ENCODE peak calls at places on chromosome 2, in six cellular contexts. One of them, this sample, is unnamed.

GRCh38 chr2:191187105-191187829 is 36.5 kb upstream of the STAT4 start:
- DNase-seq in astrocyte of the spinal cord: no peak
- DNase-seq in dorsolateral prefrontal cortex: no peak
- DNase-seq in pancreas: no peak
- DNase-seq in breast epithelium: no peak
- DNase-seq in cardiac fibroblast: no peak
- DNase-seq in this sample: no peak

GRCh38 chr2:220504890-220505564 is 877.6 kb downstream of the SLC4A3 start:
- DNase-seq in astrocyte of the spinal cord: peak
- DNase-seq in dorsolateral prefrontal cortex: no peak
- DNase-seq in pancreas: no peak
- DNase-seq in breast epithelium: no peak
- DNase-seq in cardiac fibroblast: peak
- DNase-seq in this sample: no peak

GRCh38 chr2:10267036-10267435 is 35.7 kb upstream of the HPCAL1 start:
- DNase-seq in astrocyte of the spinal cord: no peak
- DNase-seq in dorsolateral prefrontal cortex: no peak
- DNase-seq in pancreas: no peak
- DNase-seq in breast epithelium: no peak
- DNase-seq in cardiac fibroblast: no peak
- DNase-seq in this sample: peak

GRCh38 chr2:162390801-162391200 is 46.9 kb downstream of the GCA start:
- DNase-seq in astrocyte of the spinal cord: no peak
- DNase-seq in dorsolateral prefrontal cortex: no peak
- DNase-seq in pancreas: no peak
- DNase-seq in breast epithelium: no peak
- DNase-seq in cardiac fibroblast: no peak
- DNase-seq in this sample: no peak

GRCh38 chr2:163662141-163662780 is 73.5 kb downstream of the FIGN start:
- DNase-seq in astrocyte of the spinal cord: peak
- DNase-seq in dorsolateral prefrontal cortex: no peak
- DNase-seq in pancreas: no peak
- DNase-seq in breast epithelium: no peak
- DNase-seq in cardiac fibroblast: peak
- DNase-seq in this sample: no peak

GRCh38 chr2:9712263-9712662 is 81.5 kb upstream of the YWHAQ start:
- DNase-seq in astrocyte of the spinal cord: no peak
- DNase-seq in dorsolateral prefrontal cortex: no peak
- DNase-seq in pancreas: no peak
- DNase-seq in breast epithelium: no peak
- DNase-seq in cardiac fibroblast: no peak
- DNase-seq in this sample: no peak

GRCh38 chr2:23249348-23249747 is 135.6 kb upstream of the KLHL29 start:
- DNase-seq in astrocyte of the spinal cord: no peak
- DNase-seq in dorsolateral prefrontal cortex: peak
- DNase-seq in pancreas: no peak
- DNase-seq in breast epithelium: peak
- DNase-seq in cardiac fibroblast: no peak
- DNase-seq in this sample: no peak

GRCh38 chr2:36404312-36404711 is 48.7 kb downstream of the CRIM1 start:
- DNase-seq in astrocyte of the spinal cord: peak
- DNase-seq in dorsolateral prefrontal cortex: no peak
- DNase-seq in pancreas: no peak
- DNase-seq in breast epithelium: no peak
- DNase-seq in cardiac fibroblast: peak
- DNase-seq in this sample: no peak

GRCh38 chr2:96142217-96143113 is 2.8 kb downstream of the DUSP2 start:
- DNase-seq in astrocyte of the spinal cord: no peak
- DNase-seq in dorsolateral prefrontal cortex: no peak
- DNase-seq in pancreas: no peak
- DNase-seq in breast epithelium: no peak
- DNase-seq in cardiac fibroblast: no peak
- DNase-seq in this sample: peak

GRCh38 chr2:108619916-108620620 is 85.8 kb downstream of the LIMS1 start:
- DNase-seq in astrocyte of the spinal cord: no peak
- DNase-seq in dorsolateral prefrontal cortex: no peak
- DNase-seq in pancreas: no peak
- DNase-seq in breast epithelium: no peak
- DNase-seq in cardiac fibroblast: no peak
- DNase-seq in this sample: no peak

GRCh38 chr2:190407662-190408537 is at the start of gene MFSD6:
- DNase-seq in astrocyte of the spinal cord: no peak
- DNase-seq in dorsolateral prefrontal cortex: no peak
- DNase-seq in pancreas: peak
- DNase-seq in breast epithelium: peak
- DNase-seq in cardiac fibroblast: no peak
- DNase-seq in this sample: peak

GRCh38 chr2:240900141-240900860 is 4.3 kb upstream of the MAB21L4 start:
- DNase-seq in astrocyte of the spinal cord: no peak
- DNase-seq in dorsolateral prefrontal cortex: no peak
- DNase-seq in pancreas: no peak
- DNase-seq in breast epithelium: no peak
- DNase-seq in cardiac fibroblast: no peak
- DNase-seq in this sample: no peak

GRCh38 chr2:42110287-42110973 is 58.7 kb upstream of the EML4 start:
- DNase-seq in astrocyte of the spinal cord: peak
- DNase-seq in dorsolateral prefrontal cortex: no peak
- DNase-seq in pancreas: no peak
- DNase-seq in breast epithelium: no peak
- DNase-seq in cardiac fibroblast: peak
- DNase-seq in this sample: no peak

GRCh38 chr2:234335676-234336228 is 161.1 kb downstream of the ARL4C start:
- DNase-seq in astrocyte of the spinal cord: peak
- DNase-seq in dorsolateral prefrontal cortex: peak
- DNase-seq in pancreas: peak
- DNase-seq in breast epithelium: peak
- DNase-seq in cardiac fibroblast: peak
- DNase-seq in this sample: peak

GRCh38 chr2:16561251-16561650 is 104.4 kb downstream of the CYRIA start:
- DNase-seq in astrocyte of the spinal cord: no peak
- DNase-seq in dorsolateral prefrontal cortex: no peak
- DNase-seq in pancreas: no peak
- DNase-seq in breast epithelium: no peak
- DNase-seq in cardiac fibroblast: no peak
- DNase-seq in this sample: no peak

GRCh38 chr2:85230637-85231036 is 97.2 kb downstream of the TGOLN2 start:
- DNase-seq in astrocyte of the spinal cord: no peak
- DNase-seq in dorsolateral prefrontal cortex: no peak
- DNase-seq in pancreas: no peak
- DNase-seq in breast epithelium: no peak
- DNase-seq in cardiac fibroblast: no peak
- DNase-seq in this sample: no peak

GRCh38 chr2:122191331-122191730 is 435.9 kb downstream of the TSN start:
- DNase-seq in astrocyte of the spinal cord: no peak
- DNase-seq in dorsolateral prefrontal cortex: no peak
- DNase-seq in pancreas: peak
- DNase-seq in breast epithelium: no peak
- DNase-seq in cardiac fibroblast: peak
- DNase-seq in this sample: no peak

GRCh38 chr2:25379535-25379934 is 37.8 kb upstream of the DNMT3A start:
- DNase-seq in astrocyte of the spinal cord: no peak
- DNase-seq in dorsolateral prefrontal cortex: peak
- DNase-seq in pancreas: no peak
- DNase-seq in breast epithelium: no peak
- DNase-seq in cardiac fibroblast: no peak
- DNase-seq in this sample: peak

GRCh38 chr2:64142817-64143153 is 1.4 kb downstream of the PELI1 start:
- DNase-seq in astrocyte of the spinal cord: no peak
- DNase-seq in dorsolateral prefrontal cortex: no peak
- DNase-seq in pancreas: no peak
- DNase-seq in breast epithelium: no peak
- DNase-seq in cardiac fibroblast: no peak
- DNase-seq in this sample: no peak

GRCh38 chr2:64144057-64145013 is at the start of gene PELI1:
- DNase-seq in astrocyte of the spinal cord: peak
- DNase-seq in dorsolateral prefrontal cortex: peak
- DNase-seq in pancreas: peak
- DNase-seq in breast epithelium: peak
- DNase-seq in cardiac fibroblast: peak
- DNase-seq in this sample: peak

GRCh38 chr2:64143154-64144056 is 815 bp downstream of the PELI1 start:
- DNase-seq in astrocyte of the spinal cord: peak
- DNase-seq in dorsolateral prefrontal cortex: no peak
- DNase-seq in pancreas: peak
- DNase-seq in breast epithelium: no peak
- DNase-seq in cardiac fibroblast: peak
- DNase-seq in this sample: no peak

GRCh38 chr2:64140665-64141064 is 3.6 kb downstream of the PELI1 start:
- DNase-seq in astrocyte of the spinal cord: no peak
- DNase-seq in dorsolateral prefrontal cortex: no peak
- DNase-seq in pancreas: no peak
- DNase-seq in breast epithelium: no peak
- DNase-seq in cardiac fibroblast: no peak
- DNase-seq in this sample: no peak

GRCh38 chr2:64141711-64142405 is 2.4 kb downstream of the PELI1 start:
- DNase-seq in astrocyte of the spinal cord: peak
- DNase-seq in dorsolateral prefrontal cortex: no peak
- DNase-seq in pancreas: no peak
- DNase-seq in breast epithelium: no peak
- DNase-seq in cardiac fibroblast: peak
- DNase-seq in this sample: no peak
- H3K4me3 ChIP-seq in astrocyte of the spinal cord: peak
- H3K4me3 ChIP-seq in dorsolateral prefrontal cortex: peak
- H3K4me3 ChIP-seq in pancreas: no peak
- H3K4me3 ChIP-seq in breast epithelium: peak
- H3K4me3 ChIP-seq in cardiac fibroblast: peak
- H3K4me3 ChIP-seq in this sample: peak

DNA sequence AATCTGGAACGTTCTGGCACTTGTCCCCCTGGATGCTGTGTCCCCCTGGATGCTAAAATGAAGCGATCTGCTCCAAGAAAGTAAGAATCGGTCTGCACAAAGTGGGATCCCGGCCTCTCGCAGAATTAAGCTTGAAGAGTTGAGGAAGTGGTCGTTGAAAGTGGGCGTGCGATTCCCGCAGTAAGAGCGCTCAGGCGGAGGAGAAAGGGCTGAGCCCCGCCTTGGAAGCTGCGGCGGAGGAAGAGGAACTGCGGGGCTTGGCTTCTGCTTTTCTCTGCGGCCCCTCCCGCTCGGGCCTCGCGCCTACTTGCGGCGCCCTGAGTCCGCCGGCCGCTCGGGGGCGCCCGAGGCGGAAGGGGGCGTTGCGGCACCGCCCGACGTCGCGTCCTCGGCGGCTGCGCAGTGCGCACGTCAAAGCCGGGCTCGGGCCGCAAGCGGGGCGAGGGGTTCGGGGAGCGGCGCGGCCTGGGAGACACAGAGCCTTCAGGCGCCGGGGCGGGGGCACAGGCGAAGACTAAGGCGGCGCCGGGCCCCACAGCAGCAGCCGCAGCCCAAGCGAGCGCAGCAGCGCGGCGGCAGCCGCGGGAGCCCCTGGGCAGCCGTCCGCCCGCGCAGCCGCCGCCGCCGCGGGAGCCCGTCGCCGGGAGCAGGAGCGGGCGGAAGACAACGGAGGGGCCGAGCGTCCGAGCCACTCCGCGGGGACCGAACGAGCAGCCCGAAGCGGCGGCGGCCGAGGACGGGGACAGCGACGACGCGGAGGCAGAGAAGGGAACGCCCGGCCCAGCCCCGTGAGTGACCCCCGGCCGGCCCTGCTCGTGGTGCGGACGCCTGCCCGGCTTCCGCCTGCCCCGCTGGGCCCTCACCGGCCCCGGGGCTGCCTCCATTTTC is at the start of gene CAB39:
- DNase-seq in astrocyte of the spinal cord: peak
- DNase-seq in dorsolateral prefrontal cortex: peak
- DNase-seq in pancreas: peak
- DNase-seq in breast epithelium: peak
- DNase-seq in cardiac fibroblast: peak
- DNase-seq in this sample: peak
- TF ChIP-seq CTCF in astrocyte of the spinal cord: peak
- TF ChIP-seq CTCF in dorsolateral prefrontal cortex: peak
- TF ChIP-seq CTCF in pancreas: peak
- TF ChIP-seq CTCF in breast epithelium: no peak
- TF ChIP-seq CTCF in cardiac fibroblast: peak
- TF ChIP-seq CTCF in this sample: peak

GRCh38 chr2:39416172-39416571 is 20.9 kb downstream of the MAP4K3 start:
- DNase-seq in astrocyte of the spinal cord: peak
- DNase-seq in dorsolateral prefrontal cortex: no peak
- DNase-seq in pancreas: no peak
- DNase-seq in breast epithelium: no peak
- DNase-seq in cardiac fibroblast: no peak
- DNase-seq in this sample: no peak

GRCh38 chr2:39422700-39423099 is 14.4 kb downstream of the MAP4K3 start:
- DNase-seq in astrocyte of the spinal cord: no peak
- DNase-seq in dorsolateral prefrontal cortex: no peak
- DNase-seq in pancreas: no peak
- DNase-seq in breast epithelium: no peak
- DNase-seq in cardiac fibroblast: no peak
- DNase-seq in this sample: no peak

GRCh38 chr2:39421354-39421753 is 15.7 kb downstream of the MAP4K3 start:
- DNase-seq in astrocyte of the spinal cord: no peak
- DNase-seq in dorsolateral prefrontal cortex: no peak
- DNase-seq in pancreas: no peak
- DNase-seq in breast epithelium: no peak
- DNase-seq in cardiac fibroblast: no peak
- DNase-seq in this sample: no peak

GRCh38 chr2:39418491-39418890 is 18.6 kb downstream of the MAP4K3 start:
- DNase-seq in astrocyte of the spinal cord: no peak
- DNase-seq in dorsolateral prefrontal cortex: no peak
- DNase-seq in pancreas: no peak
- DNase-seq in breast epithelium: no peak
- DNase-seq in cardiac fibroblast: no peak
- DNase-seq in this sample: no peak

DNA sequence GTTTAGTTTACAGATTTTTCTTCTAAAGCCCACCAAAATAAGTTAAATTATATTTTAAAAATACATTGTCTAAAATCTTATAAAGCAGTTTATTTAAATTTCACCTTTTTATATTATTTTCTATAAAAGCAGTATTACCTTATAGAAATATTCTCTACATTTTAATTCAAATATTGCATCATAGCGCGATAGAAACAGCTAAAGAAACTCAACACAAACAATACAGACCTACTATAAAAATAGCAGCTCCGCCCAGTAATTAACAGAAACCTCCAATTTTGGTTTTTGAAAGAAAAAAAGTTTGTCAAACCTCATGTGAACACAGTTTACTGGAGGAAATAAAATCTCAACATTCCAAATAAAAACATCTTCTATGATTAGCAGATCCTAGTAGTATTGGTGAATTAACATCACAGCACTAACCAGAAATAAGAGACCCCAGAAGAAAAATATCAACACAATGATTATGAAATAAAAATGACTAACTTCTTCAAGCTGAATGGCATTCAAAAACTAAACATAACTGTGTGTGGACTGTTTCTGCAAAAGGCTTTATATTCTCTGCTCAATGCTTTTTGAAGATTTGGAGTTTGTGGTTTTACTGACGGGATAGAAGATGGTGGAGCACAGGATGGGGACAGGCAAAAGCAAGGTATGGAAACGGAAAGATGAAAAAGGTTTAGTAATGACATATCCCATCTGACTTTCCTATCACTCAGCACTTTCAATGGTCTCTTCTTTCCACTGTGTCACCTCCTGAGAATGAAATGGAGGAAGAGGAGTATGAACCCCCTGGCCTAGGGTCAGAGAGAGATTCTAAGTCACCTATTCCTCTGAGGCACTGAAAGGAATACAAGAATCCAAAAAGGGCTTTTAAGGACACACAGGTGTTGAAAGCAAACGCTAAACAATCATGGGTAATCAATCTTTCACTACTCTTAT is 17.5 kb downstream of the MAP4K3 start:
- DNase-seq in astrocyte of the spinal cord: no peak
- DNase-seq in dorsolateral prefrontal cortex: no peak
- DNase-seq in pancreas: no peak
- DNase-seq in breast epithelium: no peak
- DNase-seq in cardiac fibroblast: peak
- DNase-seq in this sample: no peak
- H3K4me3 ChIP-seq in astrocyte of the spinal cord: no peak
- H3K4me3 ChIP-seq in dorsolateral prefrontal cortex: no peak
- H3K4me3 ChIP-seq in pancreas: no peak
- H3K4me3 ChIP-seq in breast epithelium: no peak
- H3K4me3 ChIP-seq in cardiac fibroblast: no peak
- H3K4me3 ChIP-seq in this sample: no peak

GRCh38 chr2:205324355-205324754 is 357.9 kb upstream of the NRP2 start:
- DNase-seq in astrocyte of the spinal cord: no peak
- DNase-seq in dorsolateral prefrontal cortex: no peak
- DNase-seq in pancreas: no peak
- DNase-seq in breast epithelium: no peak
- DNase-seq in cardiac fibroblast: no peak
- DNase-seq in this sample: no peak
- TF ChIP-seq CTCF in astrocyte of the spinal cord: no peak
- TF ChIP-seq CTCF in dorsolateral prefrontal cortex: no peak
- TF ChIP-seq CTCF in pancreas: no peak
- TF ChIP-seq CTCF in breast epithelium: no peak
- TF ChIP-seq CTCF in cardiac fibroblast: no peak
- TF ChIP-seq CTCF in this sample: no peak

This sample was measured in Peyer's patch.